ENCODE peak calls at places on chromosomes 7 and 10, in six cellular contexts. One of them, this sample, is unnamed.

GRCh38 chr7:28528899-28529298 is 116.6 kb downstream of the CREB5 start:
- DNase-seq in BJ: no peak
- DNase-seq in AG09309: no peak
- DNase-seq in right cardiac atrium: no peak
- DNase-seq in aorta: no peak
- DNase-seq in Calu3: no peak
- DNase-seq in this sample: no peak

GRCh38 chr7:113652501-113652900 is 266.3 kb downstream of the PPP1R3A start:
- DNase-seq in right cardiac atrium: no peak
- DNase-seq in Calu3: no peak
- DNase-seq in aorta: no peak
- DNase-seq in AG09309: no peak
- DNase-seq in BJ: no peak
- DNase-seq in this sample: no peak

GRCh38 chr7:158474488-158474887 is 113.1 kb downstream of the PTPRN2 start:
- DNase-seq in aorta: no peak
- DNase-seq in BJ: no peak
- DNase-seq in Calu3: no peak
- DNase-seq in AG09309: no peak
- DNase-seq in right cardiac atrium: no peak
- DNase-seq in this sample: peak

GRCh38 chr7:66630529-66630928 is 1.8 kb downstream of the KCTD7 start:
- DNase-seq in right cardiac atrium: no peak
- DNase-seq in BJ: no peak
- DNase-seq in AG09309: no peak
- DNase-seq in aorta: no peak
- DNase-seq in Calu3: no peak
- DNase-seq in this sample: no peak

GRCh38 chr7:8212638-8213037 is 49.3 kb downstream of the ICA1 start:
- DNase-seq in right cardiac atrium: no peak
- DNase-seq in AG09309: no peak
- DNase-seq in BJ: no peak
- DNase-seq in aorta: no peak
- DNase-seq in Calu3: no peak
- DNase-seq in this sample: no peak

GRCh38 chr7:2986561-2986960 is 57.1 kb downstream of the CARD11 start:
- DNase-seq in Calu3: no peak
- DNase-seq in right cardiac atrium: no peak
- DNase-seq in AG09309: no peak
- DNase-seq in aorta: no peak
- DNase-seq in BJ: no peak
- DNase-seq in this sample: peak

GRCh38 chr10:1166101-1166827 is 110.1 kb downstream of the WDR37 start:
- DNase-seq in Calu3: no peak
- DNase-seq in aorta: no peak
- DNase-seq in BJ: no peak
- DNase-seq in right cardiac atrium: peak
- DNase-seq in AG09309: no peak
- DNase-seq in this sample: no peak

GRCh38 chr7:26664735-26665420 is 199.5 kb downstream of the SKAP2 start:
- DNase-seq in right cardiac atrium: no peak
- DNase-seq in aorta: no peak
- DNase-seq in Calu3: peak
- DNase-seq in BJ: no peak
- DNase-seq in AG09309: no peak
- DNase-seq in this sample: peak